ENCODE peak calls at places on chromosomes 2 and 18, in six cellular contexts. One of them, this sample, is unnamed.

GRCh38 chr2:174053784-174054183 is 88.6 kb upstream of the SP3 start:
- DNase-seq in GM13976: no peak
- DNase-seq in GM10248: no peak
- DNase-seq in heart right ventricle: no peak
- DNase-seq in brain microvascular endothelial cell: no peak
- DNase-seq in RKO: no peak
- DNase-seq in this sample: no peak

GRCh38 chr2:85183078-85183477 is 49.9 kb downstream of the TCF7L1 start:
- DNase-seq in GM13976: no peak
- DNase-seq in GM10248: no peak
- DNase-seq in RKO: no peak
- DNase-seq in brain microvascular endothelial cell: no peak
- DNase-seq in heart right ventricle: no peak
- DNase-seq in this sample: no peak

GRCh38 chr2:85244798-85245197 is 83.0 kb downstream of the TGOLN2 start:
- DNase-seq in GM10248: no peak
- DNase-seq in brain microvascular endothelial cell: no peak
- DNase-seq in GM13976: no peak
- DNase-seq in RKO: no peak
- DNase-seq in heart right ventricle: no peak
- DNase-seq in this sample: no peak

GRCh38 chr2:189045836-189046235 is 71.7 kb downstream of the COL3A1 start:
- DNase-seq in heart right ventricle: no peak
- DNase-seq in GM13976: no peak
- DNase-seq in brain microvascular endothelial cell: no peak
- DNase-seq in GM10248: no peak
- DNase-seq in RKO: no peak
- DNase-seq in this sample: no peak

GRCh38 chr2:119696494-119697030 is 17.6 kb downstream of the TMEM177 start:
- DNase-seq in GM10248: no peak
- DNase-seq in heart right ventricle: no peak
- DNase-seq in RKO: no peak
- DNase-seq in brain microvascular endothelial cell: no peak
- DNase-seq in GM13976: no peak
- DNase-seq in this sample: no peak

GRCh38 chr2:12858786-12859185 is 142.1 kb downstream of the TRIB2 start:
- DNase-seq in GM13976: no peak
- DNase-seq in heart right ventricle: no peak
- DNase-seq in GM10248: no peak
- DNase-seq in RKO: no peak
- DNase-seq in brain microvascular endothelial cell: no peak
- DNase-seq in this sample: no peak

GRCh38 chr18:56139792-56140254 is 498.6 kb downstream of the TXNL1 start:
- DNase-seq in heart right ventricle: no peak
- DNase-seq in GM13976: no peak
- DNase-seq in RKO: no peak
- DNase-seq in brain microvascular endothelial cell: peak; percentile 66
- DNase-seq in GM10248: no peak
- DNase-seq in this sample: no peak

GRCh38 chr2:172655838-172656573 is 79.6 kb upstream of the RAPGEF4 start:
- DNase-seq in brain microvascular endothelial cell: no peak
- DNase-seq in RKO: no peak
- DNase-seq in heart right ventricle: no peak
- DNase-seq in GM10248: no peak
- DNase-seq in GM13976: no peak
- DNase-seq in this sample: no peak

GRCh38 chr18:62420513-62421209 is 95.6 kb downstream of the TNFRSF11A start:
- DNase-seq in heart right ventricle: no peak
- DNase-seq in RKO: no peak
- DNase-seq in GM13976: peak; percentile 59
- DNase-seq in brain microvascular endothelial cell: peak; percentile 54
- DNase-seq in GM10248: peak; percentile 65
- DNase-seq in this sample: peak; percentile 58

GRCh38 chr2:102085238-102085637 is 57.3 kb upstream of the IL1R1 start:
- DNase-seq in RKO: no peak
- DNase-seq in brain microvascular endothelial cell: no peak
- DNase-seq in heart right ventricle: no peak
- DNase-seq in GM10248: no peak
- DNase-seq in GM13976: no peak
- DNase-seq in this sample: no peak

GRCh38 chr2:177783835-177784448 is 288.6 kb downstream of the PDE11A start:
- DNase-seq in GM10248: no peak
- DNase-seq in brain microvascular endothelial cell: peak; percentile 40
- DNase-seq in GM13976: no peak
- DNase-seq in heart right ventricle: no peak
- DNase-seq in RKO: no peak
- DNase-seq in this sample: no peak

This sample was measured in A172.